ENCODE peak calls at places on chromosomes 4 and X, in four cellular contexts. One of them, this sample, is unnamed. For H3K4me1, the result is how much of the 10 kb centered on the place peaks cover.

GRCh38 chrX:152915541-152916241 is 17.8 kb downstream of the ZNF185 start:
- DNase-seq in neural progenitor cell: peak
- DNase-seq in Peyer's patch: no peak
- DNase-seq in H9: peak
- DNase-seq in this sample: peak

GRCh38 chr4:89026542-89026941 is 30.4 kb downstream of the FAM13A start:
- DNase-seq in H9: no peak
- DNase-seq in Peyer's patch: no peak
- DNase-seq in neural progenitor cell: no peak
- DNase-seq in this sample: no peak

GRCh38 chr4:108120789-108121188 is 47.9 kb downstream of the LEF1 start:
- DNase-seq in H9: no peak
- DNase-seq in Peyer's patch: no peak
- DNase-seq in neural progenitor cell: no peak
- DNase-seq in this sample: no peak

GRCh38 chr4:138948918-138949317 is 66.7 kb upstream of the NOCT start:
- DNase-seq in H9: no peak
- DNase-seq in Peyer's patch: no peak
- DNase-seq in neural progenitor cell: no peak
- DNase-seq in this sample: no peak

GRCh38 chr4:186749611-186750281 is 26.1 kb upstream of the FAT1 start:
- DNase-seq in neural progenitor cell: no peak
- DNase-seq in Peyer's patch: no peak
- DNase-seq in H9: no peak
- DNase-seq in this sample: no peak

GRCh38 chrX:31522760-31523159 is 450.9 kb upstream of the FTHL17 start:
- DNase-seq in neural progenitor cell: no peak
- DNase-seq in H9: no peak
- DNase-seq in Peyer's patch: no peak
- DNase-seq in this sample: no peak

GRCh38 chr4:52376107-52376704 is 282.9 kb downstream of the USP46 start:
- DNase-seq in Peyer's patch: no peak
- DNase-seq in H9: no peak
- DNase-seq in neural progenitor cell: peak
- DNase-seq in this sample: peak

GRCh38 chr4:72948080-72948479 is 121.4 kb downstream of the COX18 start:
- DNase-seq in H9: no peak
- DNase-seq in Peyer's patch: no peak
- DNase-seq in neural progenitor cell: no peak
- DNase-seq in this sample: no peak

GRCh38 chr4:2786152-2786671 is 6.7 kb upstream of the SH3BP2 start:
- DNase-seq in neural progenitor cell: no peak
- DNase-seq in Peyer's patch: peak
- DNase-seq in H9: no peak
- DNase-seq in this sample: no peak

GRCh38 chr4:95601342-95601741 is 52.6 kb upstream of the UNC5C start:
- DNase-seq in Peyer's patch: no peak
- DNase-seq in neural progenitor cell: no peak
- DNase-seq in H9: no peak
- DNase-seq in this sample: no peak

GRCh38 chr4:114905017-114905416 is 208.4 kb downstream of the NDST4 start:
- DNase-seq in H9: no peak
- DNase-seq in neural progenitor cell: no peak
- DNase-seq in Peyer's patch: no peak
- DNase-seq in this sample: no peak

GRCh38 chr4:129264008-129264657 is 168.2 kb downstream of the C4orf33 start:
- DNase-seq in Peyer's patch: no peak
- DNase-seq in neural progenitor cell: no peak
- DNase-seq in H9: no peak
- DNase-seq in this sample: no peak

GRCh38 chr4:139312552-139313332 is 10.5 kb upstream of the NDUFC1 start:
- DNase-seq in Peyer's patch: no peak
- DNase-seq in H9: no peak
- DNase-seq in neural progenitor cell: no peak
- DNase-seq in this sample: no peak

GRCh38 chr4:79913581-79913980 is 159.4 kb downstream of the ANTXR2 start:
- DNase-seq in H9: no peak
- DNase-seq in neural progenitor cell: no peak
- DNase-seq in Peyer's patch: no peak
- DNase-seq in this sample: no peak

GRCh38 chrX:128458888-128459287 is 406.7 kb upstream of the ACTRT1 start:
- DNase-seq in neural progenitor cell: no peak
- DNase-seq in H9: no peak
- DNase-seq in Peyer's patch: no peak
- DNase-seq in this sample: no peak

GRCh38 chr4:173505924-173506779 is 23.9 kb downstream of the HAND2 start:
- DNase-seq in Peyer's patch: no peak
- DNase-seq in H9: peak
- DNase-seq in neural progenitor cell: peak
- DNase-seq in this sample: no peak

GRCh38 chrX:103536732-103537131 is 17.4 kb upstream of the RAB40A start:
- DNase-seq in H9: no peak
- DNase-seq in Peyer's patch: no peak
- DNase-seq in neural progenitor cell: no peak
- DNase-seq in this sample: no peak

GRCh38 chr4:164012396-164013027 is 518.0 kb downstream of the TMA16 start:
- DNase-seq in neural progenitor cell: peak
- DNase-seq in H9: peak
- DNase-seq in Peyer's patch: no peak
- DNase-seq in this sample: no peak

GRCh38 chr4:113955411-113955810 is 24.0 kb downstream of the ARSJ start:
- DNase-seq in Peyer's patch: no peak
- DNase-seq in H9: no peak
- DNase-seq in neural progenitor cell: no peak
- DNase-seq in this sample: no peak

GRCh38 chrX:119647552-119648420 is 41.6 kb upstream of the NKRF start:
- DNase-seq in H9: no peak
- DNase-seq in neural progenitor cell: no peak
- DNase-seq in Peyer's patch: peak
- DNase-seq in this sample: no peak

GRCh38 chr4:130393246-130394041 is 1297.5 kb downstream of the C4orf33 start:
- DNase-seq in Peyer's patch: no peak
- DNase-seq in neural progenitor cell: no peak
- DNase-seq in H9: no peak
- DNase-seq in this sample: no peak

GRCh38 chr4:27178066-27178465 is 317.4 kb downstream of the STIM2 start:
- DNase-seq in Peyer's patch: no peak
- DNase-seq in H9: no peak
- DNase-seq in neural progenitor cell: no peak
- DNase-seq in this sample: no peak

GRCh38 chrX:80293354-80293753 is 126.9 kb upstream of the TENT5D start:
- DNase-seq in neural progenitor cell: no peak
- DNase-seq in H9: no peak
- DNase-seq in Peyer's patch: no peak
- DNase-seq in this sample: no peak

GRCh38 chrX:15804563-15804962 is 14.3 kb downstream of the ZRSR2 start:
- DNase-seq in Peyer's patch: no peak
- DNase-seq in neural progenitor cell: no peak
- DNase-seq in H9: no peak
- DNase-seq in this sample: no peak

GRCh38 chr4:142365386-142365785 is 480.7 kb downstream of the INPP4B start:
- DNase-seq in Peyer's patch: no peak
- DNase-seq in neural progenitor cell: no peak
- DNase-seq in H9: no peak
- DNase-seq in this sample: no peak

GRCh38 chr4:184347251-184348239 is 126.8 kb downstream of the IRF2 start:
- DNase-seq in neural progenitor cell: peak
- DNase-seq in H9: peak
- DNase-seq in Peyer's patch: peak
- DNase-seq in this sample: no peak

GRCh38 chr4:1557221-1557597 is 126.9 kb downstream of the FAM53A start:
- DNase-seq in H9: no peak
- DNase-seq in Peyer's patch: no peak
- DNase-seq in neural progenitor cell: no peak
- DNase-seq in this sample: no peak

GRCh38 chrX:154735695-154736393 is 15.0 kb downstream of the GAB3 start:
- DNase-seq in neural progenitor cell: no peak
- DNase-seq in H9: no peak
- DNase-seq in Peyer's patch: peak
- DNase-seq in this sample: no peak
- H3K4me1 ChIP-seq in neural progenitor cell: under half
- H3K4me1 ChIP-seq in H9: under half
- H3K4me1 ChIP-seq in Peyer's patch: under half
- H3K4me1 ChIP-seq in this sample: half or more

DNA sequence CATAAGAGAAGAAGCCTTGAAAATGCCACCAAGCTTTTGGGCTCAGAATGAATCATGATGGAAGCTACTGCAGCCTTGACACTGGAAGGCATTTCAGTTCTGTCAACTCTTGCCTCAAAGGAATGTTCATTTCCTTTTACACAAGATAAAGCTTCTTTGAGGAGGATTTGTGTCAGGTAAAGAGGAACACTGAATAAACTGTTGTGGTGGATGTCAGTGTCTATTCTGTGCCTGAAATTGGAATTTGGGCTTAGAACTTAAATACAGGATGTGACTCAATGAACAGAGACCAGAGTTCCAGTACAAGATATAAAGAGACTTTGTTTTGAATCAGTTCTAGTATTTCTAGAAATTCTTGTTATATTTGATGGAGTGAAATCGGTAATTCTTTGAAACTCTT is 313.2 kb downstream of the PACRGL start:
- DNase-seq in neural progenitor cell: no peak
- DNase-seq in Peyer's patch: no peak
- DNase-seq in H9: no peak
- DNase-seq in this sample: no peak
- H3K4me1 ChIP-seq in neural progenitor cell: under half
- H3K4me1 ChIP-seq in Peyer's patch: under half
- H3K4me1 ChIP-seq in H9: under half
- H3K4me1 ChIP-seq in this sample: under half

GRCh38 chr4:118991686-118992085 is 103.0 kb downstream of the SYNPO2 start:
- DNase-seq in Peyer's patch: no peak
- DNase-seq in H9: no peak
- DNase-seq in neural progenitor cell: no peak
- DNase-seq in this sample: no peak
- H3K4me1 ChIP-seq in Peyer's patch: under half
- H3K4me1 ChIP-seq in H9: under half
- H3K4me1 ChIP-seq in neural progenitor cell: under half
- H3K4me1 ChIP-seq in this sample: under half

GRCh38 chr4:10115657-10116624 is 658 bp downstream of the WDR1 start:
- DNase-seq in Peyer's patch: peak
- DNase-seq in H9: peak
- DNase-seq in neural progenitor cell: peak
- DNase-seq in this sample: no peak
- H3K4me1 ChIP-seq in Peyer's patch: half or more
- H3K4me1 ChIP-seq in H9: under half
- H3K4me1 ChIP-seq in neural progenitor cell: under half
- H3K4me1 ChIP-seq in this sample: under half

GRCh38 chrX:71992711-71993110 is 82.1 kb downstream of the NHSL2 start:
- DNase-seq in neural progenitor cell: no peak
- DNase-seq in Peyer's patch: no peak
- DNase-seq in H9: no peak
- DNase-seq in this sample: no peak
- H3K4me1 ChIP-seq in neural progenitor cell: under half
- H3K4me1 ChIP-seq in Peyer's patch: under half
- H3K4me1 ChIP-seq in H9: under half
- H3K4me1 ChIP-seq in this sample: under half

GRCh38 chr4:102817021-102817605 is 10.2 kb downstream of the UBE2D3 start:
- DNase-seq in neural progenitor cell: no peak
- DNase-seq in H9: no peak
- DNase-seq in Peyer's patch: no peak
- DNase-seq in this sample: no peak
- H3K4me1 ChIP-seq in neural progenitor cell: under half
- H3K4me1 ChIP-seq in H9: under half
- H3K4me1 ChIP-seq in Peyer's patch: half or more
- H3K4me1 ChIP-seq in this sample: half or more